ENCODE peak calls at places on chromosomes 2 and 18, in eight cellular contexts. R is cardiac muscle cell, C is astrocyte, N is heart right ventricle, I is tibial nerve, A is fibroblast of lung, H is sigmoid colon, Z is Panc1. S is an unnamed sample. For H3K27me3, the result is how much of the 10 kb centered on the place peaks cover.

GRCh38 chr18:49368876-49369440 is 91.5 kb downstream of the DYM start:
- DNase-seq in A (peak), R (no peak), Z (no peak), C (no peak), N (no peak), I (no peak), H (no peak), S (no peak)

GRCh38 chr18:43932140-43932539 is 654.9 kb upstream of the SYT4 start:
- DNase-seq in I (no peak), R (no peak), Z (no peak), C (peak), A (peak), N (no peak), H (no peak), S (no peak)

GRCh38 chr2:57669570-57669969 is 377.0 kb upstream of the VRK2 start:
- DNase-seq in Z (no peak), I (no peak), N (no peak), A (no peak), R (no peak), H (no peak), C (no peak), S (no peak)

GRCh38 chr2:96689431-96689991 is 46.9 kb downstream of the FER1L5 start:
- DNase-seq in N (no peak), H (no peak), C (no peak), A (no peak), I (no peak), R (no peak), Z (no peak), S (no peak)

GRCh38 chr2:228731517-228731916 is 539.6 kb downstream of the PID1 start:
- DNase-seq in Z (no peak), I (no peak), A (peak), H (peak), C (peak), R (peak), N (no peak), S (peak)

GRCh38 chr2:133197156-133197555 is 371.1 kb downstream of the NCKAP5 start:
- DNase-seq in N (no peak), C (no peak), I (no peak), R (no peak), Z (no peak), H (no peak), A (no peak), S (no peak)

GRCh38 chr2:42214669-42215068 is 45.5 kb downstream of the EML4 start:
- DNase-seq in N (no peak), A (peak), I (no peak), C (peak), Z (no peak), H (no peak), R (peak), S (no peak)

GRCh38 chr2:181070119-181070833 is 89.9 kb downstream of the UBE2E3 start:
- DNase-seq in N (no peak), Z (no peak), I (no peak), C (peak), H (no peak), R (peak), A (peak), S (peak)

GRCh38 chr18:57806201-57806890 is 3.2 kb upstream of the ATP8B1 start:
- DNase-seq in N (no peak), A (no peak), I (no peak), Z (no peak), H (no peak), C (no peak), R (no peak), S (no peak)
- H3K27me3 ChIP-seq in N (under half), A (under half), I (under half), Z (under half), H (under half), C (under half), R (half or more), S (under half)

DNA sequence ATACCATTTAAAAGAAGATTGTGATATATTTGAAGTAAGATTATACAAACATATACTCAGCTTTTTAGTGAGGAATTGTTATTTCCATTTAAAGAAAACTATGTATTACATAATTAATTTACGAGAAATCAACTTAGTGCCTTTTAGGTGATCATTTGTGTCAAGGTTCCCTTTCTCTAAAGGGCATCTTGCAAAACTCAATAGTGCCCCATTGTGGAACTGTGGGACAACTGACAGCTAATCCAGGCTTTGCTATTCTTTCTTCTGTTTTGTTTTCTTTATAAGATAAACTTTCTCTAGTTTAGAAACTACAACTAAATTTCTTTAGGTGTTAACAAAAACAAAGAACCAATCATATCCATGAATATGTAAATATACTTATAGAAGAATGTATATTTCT is 24.3 kb upstream of the VIT start:
- DNase-seq in I (no peak), R (peak), H (no peak), N (no peak), C (peak), Z (no peak), A (peak), S (peak)
- H3K27me3 ChIP-seq in I (under half), R (under half), H (under half), N (under half), C (under half), Z (under half), A (under half), S (under half)

GRCh38 chr18:46754661-46755292 is 2.1 kb downstream of the ST8SIA5 start:
- DNase-seq in C (no peak), A (no peak), Z (no peak), R (no peak), H (no peak), I (no peak), N (peak), S (no peak)
- H3K27me3 ChIP-seq in C (under half), A (under half), Z (under half), R (half or more), H (under half), I (under half), N (half or more), S (under half)

GRCh38 chr18:79786781-79787526 is 10.8 kb upstream of the KCNG2 start:
- DNase-seq in C (no peak), H (peak), A (peak), R (peak), I (no peak), N (no peak), Z (no peak), S (no peak)

GRCh38 chr18:79786304-79786703 is 11.4 kb upstream of the KCNG2 start:
- DNase-seq in H (peak), N (no peak), R (no peak), A (no peak), I (no peak), C (no peak), Z (no peak), S (no peak)

GRCh38 chr18:79789091-79789891 is 8.4 kb upstream of the KCNG2 start:
- DNase-seq in H (peak), A (no peak), N (no peak), I (no peak), R (no peak), Z (no peak), C (no peak), S (no peak)

GRCh38 chr18:79788096-79789085 is 9.3 kb upstream of the KCNG2 start:
- DNase-seq in C (no peak), A (no peak), H (peak), N (no peak), R (peak), I (no peak), Z (no peak), S (no peak)

GRCh38 chr18:79787527-79788095 is 10.1 kb upstream of the KCNG2 start:
- DNase-seq in H (peak), C (no peak), A (no peak), R (no peak), N (no peak), I (no peak), Z (no peak), S (no peak)
- H3K27me3 ChIP-seq in H (under half), C (under half), A (under half), R (half or more), N (half or more), I (under half), Z (under half), S (half or more)

GRCh38 chr2:218889937-218890336 is 9.3 kb downstream of the WNT10A start:
- DNase-seq in R (no peak), I (no peak), N (no peak), H (no peak), C (no peak), A (no peak), Z (no peak), S (no peak)

GRCh38 chr2:218886461-218886947 is 5.9 kb downstream of the WNT10A start:
- DNase-seq in A (no peak), N (no peak), I (no peak), Z (no peak), C (no peak), R (no peak), H (no peak), S (no peak)

GRCh38 chr2:218890369-218890768 is 9.7 kb downstream of the WNT10A start:
- DNase-seq in N (no peak), C (no peak), H (no peak), I (no peak), R (no peak), A (no peak), Z (no peak), S (no peak)

GRCh38 chr2:218887079-218887478 is 6.4 kb downstream of the WNT10A start:
- DNase-seq in I (no peak), R (no peak), C (no peak), H (no peak), A (no peak), Z (no peak), N (no peak), S (no peak)

DNA sequence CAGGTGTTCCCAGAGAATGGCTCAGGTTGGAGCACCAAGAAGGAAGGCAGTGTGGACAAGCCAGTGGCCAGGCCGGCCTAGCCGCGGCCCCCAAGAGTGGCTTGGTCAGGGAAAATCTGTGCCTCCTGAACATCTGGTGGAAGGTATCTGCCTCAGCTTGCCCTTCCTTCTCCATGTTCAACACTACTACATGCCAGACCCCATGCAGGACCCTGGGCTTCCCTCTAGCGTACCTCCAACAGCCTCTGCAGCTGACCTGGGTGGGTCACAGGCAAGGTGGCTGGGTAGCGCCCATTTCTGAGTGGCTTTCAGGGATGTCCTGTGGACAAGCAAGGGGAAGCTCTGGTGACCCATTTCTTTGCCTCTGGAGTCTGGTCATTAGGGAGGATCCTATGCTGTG is 7.7 kb downstream of the WNT10A start:
- DNase-seq in N (no peak), I (no peak), R (no peak), A (no peak), H (no peak), C (no peak), Z (no peak), S (no peak)
- H3K27me3 ChIP-seq in N (under half), I (under half), R (half or more), A (under half), H (under half), C (half or more), Z (under half), S (under half)

DNA sequence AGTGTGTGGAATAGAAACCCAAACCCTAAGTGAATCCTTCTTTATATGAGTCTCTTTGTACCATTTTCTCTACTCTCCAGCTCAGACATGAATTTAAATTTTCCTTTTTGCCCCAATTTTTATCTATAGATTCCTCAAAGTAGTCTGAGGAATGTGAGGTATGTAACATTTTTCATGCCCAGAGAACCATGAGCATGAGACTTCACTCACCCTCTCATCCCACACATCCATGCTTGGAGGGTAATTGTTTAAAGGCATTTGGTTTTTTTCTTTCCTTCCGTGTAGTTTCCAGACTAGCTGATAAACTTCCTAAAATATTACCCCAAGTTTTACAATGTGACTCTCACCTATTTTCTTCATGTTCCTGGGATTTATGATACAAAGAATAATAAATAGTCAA is 2056.8 kb upstream of the CELF4 start:
- DNase-seq in H (no peak), C (peak), Z (no peak), A (no peak), I (no peak), N (no peak), R (peak), S (no peak)
- H3K27me3 ChIP-seq in H (under half), C (under half), Z (under half), A (under half), I (under half), N (under half), R (under half), S (under half)

DNA sequence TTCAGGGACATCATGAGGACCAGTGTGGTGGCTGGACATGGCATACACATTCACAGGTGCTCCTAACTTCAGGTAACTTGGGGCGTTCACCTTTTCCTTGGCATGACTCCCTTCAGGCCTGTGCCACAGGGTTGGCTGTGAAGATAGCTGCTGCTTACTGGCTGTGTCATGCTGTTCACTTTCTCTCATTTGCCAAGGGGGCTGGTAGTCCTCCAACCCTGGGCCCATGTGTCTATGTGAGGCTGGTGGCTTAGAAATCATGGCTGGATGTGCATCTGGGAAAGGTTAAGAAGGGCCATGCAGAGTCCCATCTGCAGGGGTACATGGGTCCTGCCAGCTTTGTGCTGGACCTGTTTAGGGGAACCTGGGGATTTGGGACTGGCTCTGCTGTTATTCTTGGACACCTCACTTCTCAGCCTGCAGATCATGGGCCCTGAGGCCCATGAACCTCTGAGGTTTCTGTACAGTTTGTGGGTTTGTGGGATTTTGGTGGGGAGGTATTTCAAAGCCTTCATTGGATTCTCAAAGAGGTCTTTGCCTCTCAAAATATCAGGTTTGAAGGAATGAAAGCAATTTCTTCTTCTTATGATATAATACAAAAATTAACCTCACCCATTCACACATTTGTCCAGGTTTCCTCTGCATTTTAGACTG is 62.9 kb downstream of the FHOD3 start:
- DNase-seq in C (no peak), Z (no peak), R (no peak), H (no peak), A (no peak), N (no peak), I (no peak), S (no peak)
- H3K27me3 ChIP-seq in C (under half), Z (under half), R (under half), H (under half), A (under half), N (under half), I (under half), S (under half)

S was measured in A673.